ENCODE peak calls at places on chromosomes 16 and 17, in six cellular contexts. One of them, this sample, is unnamed.

GRCh38 chr17:14301761-14302401 is 1.0 kb downstream of the HS3ST3B1 start:
- DNase-seq in HAP-1: no peak
- DNase-seq in uterus: no peak
- DNase-seq in K562: no peak
- DNase-seq in GM06990: peak
- DNase-seq in CD4-positive, CD25-positive, alpha-beta regulatory T cell: peak
- DNase-seq in this sample: no peak

GRCh38 chr17:72501404-72502110 is 380.7 kb downstream of the SOX9 start:
- DNase-seq in HAP-1: no peak
- DNase-seq in uterus: no peak
- DNase-seq in K562: no peak
- DNase-seq in GM06990: no peak
- DNase-seq in CD4-positive, CD25-positive, alpha-beta regulatory T cell: no peak
- DNase-seq in this sample: no peak

GRCh38 chr16:50671644-50672260 is 9.4 kb downstream of the SNX20 start:
- DNase-seq in HAP-1: no peak
- DNase-seq in uterus: no peak
- DNase-seq in K562: peak
- DNase-seq in GM06990: no peak
- DNase-seq in CD4-positive, CD25-positive, alpha-beta regulatory T cell: peak
- DNase-seq in this sample: no peak

GRCh38 chr17:80363518-80364090 is 51.4 kb upstream of the ENDOV start:
- DNase-seq in HAP-1: no peak
- DNase-seq in uterus: no peak
- DNase-seq in K562: no peak
- DNase-seq in GM06990: no peak
- DNase-seq in CD4-positive, CD25-positive, alpha-beta regulatory T cell: no peak
- DNase-seq in this sample: no peak

GRCh38 chr17:2883544-2884203 is 87.4 kb downstream of the RAP1GAP2 start:
- DNase-seq in HAP-1: peak
- DNase-seq in uterus: no peak
- DNase-seq in K562: no peak
- DNase-seq in GM06990: no peak
- DNase-seq in CD4-positive, CD25-positive, alpha-beta regulatory T cell: no peak
- DNase-seq in this sample: no peak

GRCh38 chr17:63549289-63549945 is 860 bp upstream of the DCAF7 start:
- DNase-seq in HAP-1: peak
- DNase-seq in uterus: no peak
- DNase-seq in K562: no peak
- DNase-seq in GM06990: no peak
- DNase-seq in CD4-positive, CD25-positive, alpha-beta regulatory T cell: no peak
- DNase-seq in this sample: no peak

GRCh38 chr17:81300586-81301155 is 5.6 kb upstream of the SLC38A10 start:
- DNase-seq in HAP-1: no peak
- DNase-seq in uterus: no peak
- DNase-seq in K562: no peak
- DNase-seq in GM06990: no peak
- DNase-seq in CD4-positive, CD25-positive, alpha-beta regulatory T cell: no peak
- DNase-seq in this sample: no peak

GRCh38 chr16:3317315-3317999 is 12.2 kb downstream of the ZNF75A start:
- DNase-seq in HAP-1: no peak
- DNase-seq in uterus: no peak
- DNase-seq in K562: no peak
- DNase-seq in GM06990: no peak
- DNase-seq in CD4-positive, CD25-positive, alpha-beta regulatory T cell: peak
- DNase-seq in this sample: no peak

GRCh38 chr17:69597898-69598692 is 183.6 kb downstream of the MAP2K6 start:
- DNase-seq in HAP-1: no peak
- DNase-seq in uterus: no peak
- DNase-seq in K562: no peak
- DNase-seq in GM06990: no peak
- DNase-seq in CD4-positive, CD25-positive, alpha-beta regulatory T cell: no peak
- DNase-seq in this sample: no peak

GRCh38 chr17:80379348-80379747 is 35.6 kb upstream of the ENDOV start:
- DNase-seq in HAP-1: no peak
- DNase-seq in uterus: no peak
- DNase-seq in K562: no peak
- DNase-seq in GM06990: no peak
- DNase-seq in CD4-positive, CD25-positive, alpha-beta regulatory T cell: no peak
- DNase-seq in this sample: no peak

GRCh38 chr17:32116937-32117336 is 25.4 kb upstream of the RHOT1 start:
- DNase-seq in HAP-1: no peak
- DNase-seq in uterus: no peak
- DNase-seq in K562: no peak
- DNase-seq in GM06990: no peak
- DNase-seq in CD4-positive, CD25-positive, alpha-beta regulatory T cell: no peak
- DNase-seq in this sample: no peak

GRCh38 chr16:20094157-20094556 is 20.5 kb upstream of the GPR139 start:
- DNase-seq in HAP-1: no peak
- DNase-seq in uterus: no peak
- DNase-seq in K562: no peak
- DNase-seq in GM06990: no peak
- DNase-seq in CD4-positive, CD25-positive, alpha-beta regulatory T cell: no peak
- DNase-seq in this sample: no peak

GRCh38 chr17:1229354-1229890 is 40.8 kb upstream of the BHLHA9 start:
- DNase-seq in HAP-1: peak
- DNase-seq in uterus: no peak
- DNase-seq in K562: peak
- DNase-seq in GM06990: peak
- DNase-seq in CD4-positive, CD25-positive, alpha-beta regulatory T cell: peak
- DNase-seq in this sample: no peak

GRCh38 chr16:67546761-67547422 is 15.4 kb upstream of the CTCF start:
- DNase-seq in HAP-1: peak
- DNase-seq in uterus: peak
- DNase-seq in K562: peak
- DNase-seq in GM06990: peak
- DNase-seq in CD4-positive, CD25-positive, alpha-beta regulatory T cell: peak
- DNase-seq in this sample: no peak

GRCh38 chr17:1083451-1084187 is 86.7 kb downstream of the TIMM22 start:
- DNase-seq in HAP-1: no peak
- DNase-seq in uterus: no peak
- DNase-seq in K562: no peak
- DNase-seq in GM06990: no peak
- DNase-seq in CD4-positive, CD25-positive, alpha-beta regulatory T cell: no peak
- DNase-seq in this sample: no peak

GRCh38 chr17:29674270-29674669 is 51.6 kb upstream of the CORO6 start:
- DNase-seq in HAP-1: no peak
- DNase-seq in uterus: no peak
- DNase-seq in K562: no peak
- DNase-seq in GM06990: no peak
- DNase-seq in CD4-positive, CD25-positive, alpha-beta regulatory T cell: peak
- DNase-seq in this sample: no peak

GRCh38 chr17:17119106-17119505 is 76.8 kb downstream of the MPRIP start:
- DNase-seq in HAP-1: no peak
- DNase-seq in uterus: no peak
- DNase-seq in K562: no peak
- DNase-seq in GM06990: no peak
- DNase-seq in CD4-positive, CD25-positive, alpha-beta regulatory T cell: no peak
- DNase-seq in this sample: no peak

GRCh38 chr17:30021708-30022317 is 80.4 kb downstream of the EFCAB5 start:
- DNase-seq in HAP-1: peak
- DNase-seq in uterus: no peak
- DNase-seq in K562: peak
- DNase-seq in GM06990: no peak
- DNase-seq in CD4-positive, CD25-positive, alpha-beta regulatory T cell: peak
- DNase-seq in this sample: peak

GRCh38 chr17:4968166-4968915 is 724 bp upstream of the SPAG7 start:
- DNase-seq in HAP-1: no peak
- DNase-seq in uterus: no peak
- DNase-seq in K562: peak
- DNase-seq in GM06990: no peak
- DNase-seq in CD4-positive, CD25-positive, alpha-beta regulatory T cell: peak
- DNase-seq in this sample: no peak

GRCh38 chr16:2845116-2845515 is 12.9 kb downstream of the PRSS22 start:
- DNase-seq in HAP-1: no peak
- DNase-seq in uterus: no peak
- DNase-seq in K562: no peak
- DNase-seq in GM06990: no peak
- DNase-seq in CD4-positive, CD25-positive, alpha-beta regulatory T cell: no peak
- DNase-seq in this sample: no peak

GRCh38 chr16:80759419-80760162 is 44.8 kb downstream of the CDYL2 start:
- DNase-seq in HAP-1: no peak
- DNase-seq in uterus: no peak
- DNase-seq in K562: no peak
- DNase-seq in GM06990: no peak
- DNase-seq in CD4-positive, CD25-positive, alpha-beta regulatory T cell: no peak
- DNase-seq in this sample: no peak

GRCh38 chr16:29992371-29992967 is 2.9 kb downstream of the HIRIP3 start:
- DNase-seq in HAP-1: no peak
- DNase-seq in uterus: no peak
- DNase-seq in K562: no peak
- DNase-seq in GM06990: no peak
- DNase-seq in CD4-positive, CD25-positive, alpha-beta regulatory T cell: no peak
- DNase-seq in this sample: no peak

GRCh38 chr17:65071861-65072260 is 15.3 kb upstream of the GNA13 start:
- DNase-seq in HAP-1: no peak
- DNase-seq in uterus: no peak
- DNase-seq in K562: no peak
- DNase-seq in GM06990: no peak
- DNase-seq in CD4-positive, CD25-positive, alpha-beta regulatory T cell: no peak
- DNase-seq in this sample: no peak

GRCh38 chr17:65070620-65071019 is 14.1 kb upstream of the GNA13 start:
- DNase-seq in HAP-1: no peak
- DNase-seq in uterus: no peak
- DNase-seq in K562: no peak
- DNase-seq in GM06990: no peak
- DNase-seq in CD4-positive, CD25-positive, alpha-beta regulatory T cell: no peak
- DNase-seq in this sample: no peak

GRCh38 chr17:65074778-65075250 is 18.3 kb upstream of the GNA13 start:
- DNase-seq in HAP-1: no peak
- DNase-seq in uterus: peak
- DNase-seq in K562: peak
- DNase-seq in GM06990: no peak
- DNase-seq in CD4-positive, CD25-positive, alpha-beta regulatory T cell: no peak
- DNase-seq in this sample: no peak

GRCh38 chr17:65066858-65067257 is 10.3 kb upstream of the GNA13 start:
- DNase-seq in HAP-1: no peak
- DNase-seq in uterus: no peak
- DNase-seq in K562: no peak
- DNase-seq in GM06990: no peak
- DNase-seq in CD4-positive, CD25-positive, alpha-beta regulatory T cell: no peak
- DNase-seq in this sample: no peak

GRCh38 chr17:65072577-65073178 is 16.1 kb upstream of the GNA13 start:
- DNase-seq in HAP-1: no peak
- DNase-seq in uterus: no peak
- DNase-seq in K562: no peak
- DNase-seq in GM06990: no peak
- DNase-seq in CD4-positive, CD25-positive, alpha-beta regulatory T cell: no peak
- DNase-seq in this sample: no peak
- H3K4me3 ChIP-seq in HAP-1: no peak
- H3K4me3 ChIP-seq in uterus: no peak
- H3K4me3 ChIP-seq in K562: no peak
- H3K4me3 ChIP-seq in GM06990: no peak
- H3K4me3 ChIP-seq in CD4-positive, CD25-positive, alpha-beta regulatory T cell: no peak
- H3K4me3 ChIP-seq in this sample: no peak

DNA sequence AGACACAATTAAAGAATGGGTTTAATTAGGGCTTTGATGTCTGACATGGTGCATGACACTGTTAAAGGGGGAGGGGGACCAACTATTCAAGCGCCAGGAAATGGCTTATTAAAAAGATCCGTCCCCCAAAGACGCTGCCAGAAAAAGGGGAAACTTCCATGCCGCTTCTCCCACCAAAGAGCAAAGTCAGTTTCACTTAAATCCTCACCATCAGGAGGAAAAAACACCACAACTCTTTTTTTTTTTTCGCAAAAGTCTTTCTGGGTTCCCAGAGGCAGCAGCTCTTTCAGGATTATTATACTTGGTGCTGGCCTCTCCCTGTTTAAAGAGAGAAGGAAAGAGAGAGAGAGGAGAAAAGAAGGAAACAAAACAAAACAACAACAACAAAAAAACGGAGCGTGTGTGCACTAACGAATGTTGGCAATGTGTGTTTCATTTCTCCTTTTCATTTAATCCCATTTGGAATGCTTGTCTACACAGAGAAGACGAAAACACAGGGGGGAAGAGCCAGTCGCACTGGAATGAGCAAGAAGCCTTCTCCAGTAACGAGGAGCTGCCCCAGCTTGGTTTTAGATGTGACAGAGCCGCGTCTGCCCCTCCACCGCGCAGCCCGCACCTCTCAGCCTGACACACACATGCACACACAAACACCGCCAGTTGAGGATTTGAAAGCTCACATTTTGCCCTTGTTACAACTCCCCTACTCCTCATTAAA is 32.6 kb upstream of the AXIN2 start:
- DNase-seq in HAP-1: no peak
- DNase-seq in uterus: no peak
- DNase-seq in K562: no peak
- DNase-seq in GM06990: no peak
- DNase-seq in CD4-positive, CD25-positive, alpha-beta regulatory T cell: no peak
- DNase-seq in this sample: no peak
- H3K4me3 ChIP-seq in HAP-1: no peak
- H3K4me3 ChIP-seq in uterus: peak
- H3K4me3 ChIP-seq in K562: no peak
- H3K4me3 ChIP-seq in GM06990: no peak
- H3K4me3 ChIP-seq in CD4-positive, CD25-positive, alpha-beta regulatory T cell: peak
- H3K4me3 ChIP-seq in this sample: peak

GRCh38 chr16:12613992-12614661 is 189.6 kb downstream of the CPPED1 start:
- DNase-seq in HAP-1: no peak
- DNase-seq in uterus: no peak
- DNase-seq in K562: no peak
- DNase-seq in GM06990: no peak
- DNase-seq in CD4-positive, CD25-positive, alpha-beta regulatory T cell: no peak
- DNase-seq in this sample: no peak
- H3K4me3 ChIP-seq in HAP-1: no peak
- H3K4me3 ChIP-seq in uterus: no peak
- H3K4me3 ChIP-seq in K562: no peak
- H3K4me3 ChIP-seq in GM06990: no peak
- H3K4me3 ChIP-seq in CD4-positive, CD25-positive, alpha-beta regulatory T cell: no peak
- H3K4me3 ChIP-seq in this sample: no peak

GRCh38 chr16:4347010-4347409 is 4.1 kb downstream of the PAM16 start:
- DNase-seq in HAP-1: no peak
- DNase-seq in uterus: no peak
- DNase-seq in K562: no peak
- DNase-seq in GM06990: no peak
- DNase-seq in CD4-positive, CD25-positive, alpha-beta regulatory T cell: no peak
- DNase-seq in this sample: peak
- H3K4me3 ChIP-seq in HAP-1: no peak
- H3K4me3 ChIP-seq in uterus: no peak
- H3K4me3 ChIP-seq in K562: no peak
- H3K4me3 ChIP-seq in GM06990: no peak
- H3K4me3 ChIP-seq in CD4-positive, CD25-positive, alpha-beta regulatory T cell: no peak
- H3K4me3 ChIP-seq in this sample: no peak

GRCh38 chr16:57694556-57695377 is at the start of gene DRC7:
- DNase-seq in HAP-1: peak
- DNase-seq in uterus: peak
- DNase-seq in K562: peak
- DNase-seq in GM06990: peak
- DNase-seq in CD4-positive, CD25-positive, alpha-beta regulatory T cell: peak
- DNase-seq in this sample: no peak
- H3K4me3 ChIP-seq in HAP-1: no peak
- H3K4me3 ChIP-seq in uterus: no peak
- H3K4me3 ChIP-seq in K562: peak
- H3K4me3 ChIP-seq in GM06990: no peak
- H3K4me3 ChIP-seq in CD4-positive, CD25-positive, alpha-beta regulatory T cell: no peak
- H3K4me3 ChIP-seq in this sample: peak

DNA sequence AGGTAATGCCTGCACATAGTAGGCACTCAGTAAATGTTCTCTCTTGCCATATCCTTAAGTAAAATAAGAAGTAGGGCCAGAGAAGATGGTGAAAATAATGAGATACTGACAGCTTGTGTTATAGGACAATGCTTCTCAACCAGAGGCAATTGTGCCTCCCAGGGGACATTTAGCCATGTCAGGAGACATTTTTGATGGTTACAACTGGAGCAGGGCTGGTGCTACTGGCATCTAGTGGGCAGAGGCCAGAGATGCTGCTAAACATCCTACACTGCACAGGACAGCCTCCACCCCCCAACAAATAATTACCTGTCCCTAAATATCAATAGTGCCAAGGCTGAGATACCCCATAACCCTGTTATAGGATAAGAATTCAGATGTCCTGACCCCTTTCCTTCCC is 1.7 kb downstream of the RAD51D start:
- DNase-seq in HAP-1: no peak
- DNase-seq in uterus: no peak
- DNase-seq in K562: no peak
- DNase-seq in GM06990: no peak
- DNase-seq in CD4-positive, CD25-positive, alpha-beta regulatory T cell: peak
- DNase-seq in this sample: no peak
- H3K4me3 ChIP-seq in HAP-1: no peak
- H3K4me3 ChIP-seq in uterus: no peak
- H3K4me3 ChIP-seq in K562: no peak
- H3K4me3 ChIP-seq in GM06990: no peak
- H3K4me3 ChIP-seq in CD4-positive, CD25-positive, alpha-beta regulatory T cell: peak
- H3K4me3 ChIP-seq in this sample: no peak

This sample was measured in skeletal muscle cell.